ENCODE peak calls at places on chromosomes 12 and 14, in nine cellular contexts. B is substantia nigra; E is stimulated activated CD4-positive, alpha-beta T cell treated with anti-CD3 and anti-CD28 coated beads, Interleukin-4, amount 100 ng/mL, for 4 hours; M is endothelial cell; Z is NCI-H1105; N is activated CD4-positive, alpha-beta T cell treated with anti-CD3 and anti-CD28 coated beads, Interleukin-2, amount 50 U/mL, for 4 hours; A is small intestine; F is HEK293T; S is left cardiac atrium. P is an unnamed sample.

GRCh38 chr12:102093319-102093718 is 26.6 kb downstream of the NUP37 start:
- DNase-seq in F (no peak), Z (no peak), A (no peak), M (no peak), S (no peak), E (no peak), B (no peak), N (no peak), P (no peak)

GRCh38 chr12:93205361-93205760 is 172.4 kb upstream of the NUDT4 start:
- DNase-seq in E (no peak), N (no peak), A (no peak), S (no peak), B (no peak), M (no peak), F (no peak), Z (no peak), P (no peak)

GRCh38 chr14:103626150-103626850 is 2.7 kb upstream of the KLC1 start:
- DNase-seq in Z (no peak), B (no peak), E (no peak), S (no peak), F (no peak), M (no peak), N (no peak), A (no peak), P (no peak)

GRCh38 chr12:57242691-57243454 is 8.1 kb downstream of the STAC3 start:
- DNase-seq in M (peak), S (peak), F (peak), B (peak), N (peak), Z (peak), E (peak), A (peak), P (no peak)

GRCh38 chr12:9760699-9761406 is at the start of gene CD69:
- DNase-seq in E (peak), A (peak), N (peak), M (no peak), Z (no peak), F (no peak), B (no peak), S (no peak), P (no peak)

GRCh38 chr12:114165921-114166320 is 199.8 kb upstream of the RBM19 start:
- DNase-seq in N (no peak), Z (no peak), M (no peak), E (no peak), F (no peak), S (no peak), B (no peak), A (no peak), P (no peak)

GRCh38 chr12:114221976-114222630 is 183.8 kb downstream of the TBX5 start:
- DNase-seq in A (no peak), Z (no peak), B (no peak), F (no peak), S (no peak), E (no peak), N (no peak), M (no peak), P (no peak)

GRCh38 chr12:95582230-95583058 is 31.2 kb upstream of the USP44 start:
- DNase-seq in N (no peak), M (no peak), B (no peak), E (no peak), Z (peak), A (peak), F (peak), S (no peak), P (no peak)

GRCh38 chr12:65637774-65638173 is 186.5 kb upstream of the HMGA2 start:
- DNase-seq in F (no peak), B (no peak), N (no peak), Z (no peak), S (no peak), M (no peak), A (no peak), E (no peak), P (no peak)

GRCh38 chr14:23121401-23121800 is 2.3 kb upstream of the CEBPE start:
- DNase-seq in S (peak), E (no peak), B (peak), A (no peak), N (no peak), F (no peak), M (peak), Z (no peak), P (no peak)

GRCh38 chr12:43835264-43835655 is 621 bp upstream of the TMEM117 start:
- DNase-seq in Z (no peak), B (no peak), F (no peak), E (no peak), S (no peak), N (no peak), A (no peak), M (no peak), P (no peak)

GRCh38 chr14:100806386-100806785 is 19.5 kb upstream of the MEG3 start:
- DNase-seq in B (no peak), S (no peak), E (no peak), N (no peak), Z (no peak), M (no peak), F (no peak), A (no peak), P (no peak)

GRCh38 chr12:32031109-32031508 is 71.9 kb downstream of the RESF1 start:
- DNase-seq in N (no peak), E (no peak), Z (no peak), F (no peak), B (no peak), S (no peak), M (peak), A (no peak), P (no peak)

GRCh38 chr14:46999661-47000060 is 348.1 kb upstream of the RPL10L start:
- DNase-seq in F (no peak), S (no peak), M (no peak), B (no peak), N (no peak), A (no peak), E (no peak), Z (no peak), P (no peak)

GRCh38 chr12:19151298-19151697 is 21.8 kb downstream of the PLEKHA5 start:
- DNase-seq in E (no peak), A (no peak), M (no peak), N (no peak), S (no peak), Z (no peak), F (no peak), B (no peak), P (no peak)

GRCh38 chr14:46661728-46662127 is 10.1 kb upstream of the RPL10L start:
- DNase-seq in M (no peak), N (no peak), S (no peak), A (no peak), F (peak), B (no peak), Z (no peak), E (no peak), P (no peak)

GRCh38 chr12:118061011-118061875 is at the start of gene WSB2:
- DNase-seq in A (peak), S (peak), E (peak), M (peak), Z (peak), B (peak), N (peak), F (peak), P (peak)

GRCh38 chr12:95857799-95858198 is 953 bp upstream of the SNRPF start:
- DNase-seq in F (no peak), S (no peak), B (no peak), A (no peak), E (no peak), Z (no peak), N (no peak), M (no peak), P (no peak)

GRCh38 chr14:65079201-65079600 is 23.1 kb downstream of the MAX start:
- DNase-seq in F (no peak), Z (no peak), S (no peak), E (no peak), A (no peak), M (no peak), B (no peak), N (no peak), P (no peak)

GRCh38 chr14:91396959-91397815 is 20.4 kb downstream of the CCDC88C start:
- DNase-seq in M (no peak), N (no peak), F (no peak), B (no peak), E (peak), A (peak), Z (peak), S (no peak), P (peak)

GRCh38 chr12:117350140-117350539 is 11.3 kb downstream of the NOS1 start:
- DNase-seq in S (no peak), A (no peak), E (no peak), N (no peak), Z (no peak), F (no peak), B (no peak), M (no peak), P (no peak)

GRCh38 chr12:7042847-7043246 is 17.7 kb upstream of the C1S start:
- DNase-seq in E (no peak), A (peak), S (no peak), N (no peak), M (no peak), B (no peak), F (peak), Z (no peak), P (no peak)

GRCh38 chr14:76109087-76109880 is 42.4 kb upstream of the GPATCH2L start:
- DNase-seq in S (no peak), Z (no peak), A (no peak), N (no peak), B (no peak), M (no peak), E (no peak), F (no peak), P (no peak)

GRCh38 chr12:90290980-90291975 is 582.6 kb upstream of the ATP2B1 start:
- DNase-seq in A (no peak), M (no peak), Z (no peak), S (no peak), B (no peak), F (no peak), E (no peak), N (no peak), P (no peak)

GRCh38 chr14:44897844-44898151 is 63.9 kb downstream of the KLHL28 start:
- DNase-seq in Z (no peak), E (no peak), F (no peak), S (no peak), M (no peak), A (no peak), B (no peak), N (no peak), P (no peak)

GRCh38 chr14:34356267-34356660 is 105.8 kb downstream of the SPTSSA start:
- DNase-seq in E (no peak), S (peak), B (no peak), Z (no peak), A (no peak), M (no peak), F (no peak), N (no peak), P (no peak)

GRCh38 chr14:72401632-72402428 is 469.6 kb downstream of the RGS6 start:
- DNase-seq in B (no peak), A (peak), N (no peak), F (no peak), S (no peak), E (no peak), M (no peak), Z (no peak), P (no peak)

GRCh38 chr12:6962285-6963015 is 8.0 kb downstream of the PHB2 start:
- DNase-seq in N (no peak), A (peak), B (no peak), F (no peak), S (peak), M (no peak), E (no peak), Z (peak), P (peak)

GRCh38 chr12:90250766-90251165 is 542.1 kb upstream of the ATP2B1 start:
- DNase-seq in A (peak), Z (no peak), E (no peak), N (no peak), F (no peak), B (no peak), M (no peak), S (peak), P (no peak)

GRCh38 chr14:50801706-50802105 is 29.3 kb downstream of the NIN start:
- DNase-seq in B (no peak), S (no peak), F (no peak), N (no peak), M (no peak), A (no peak), E (no peak), Z (no peak), P (no peak)

GRCh38 chr12:109767456-109767855 is 53.8 kb downstream of the FAM222A start:
- DNase-seq in N (no peak), S (no peak), B (no peak), A (no peak), M (no peak), Z (no peak), E (no peak), F (no peak), P (no peak)

GRCh38 chr14:54209501-54210231 is 187.1 kb upstream of the CDKN3 start:
- DNase-seq in E (no peak), S (no peak), Z (no peak), F (no peak), M (no peak), A (no peak), B (no peak), N (no peak), P (no peak)

GRCh38 chr14:81264011-81264410 is 43.3 kb upstream of the GTF2A1 start:
- DNase-seq in S (no peak), N (no peak), A (no peak), Z (no peak), M (no peak), F (no peak), B (no peak), E (no peak), P (no peak)

GRCh38 chr14:21894003-21894897 is 220.6 kb upstream of the OR4E1 start:
- DNase-seq in E (peak), M (peak), N (peak), F (peak), B (no peak), Z (no peak), S (no peak), A (peak), P (no peak)

GRCh38 chr12:95859947-95860850 is 1.4 kb downstream of the SNRPF start:
- DNase-seq in B (no peak), S (no peak), Z (no peak), N (no peak), E (no peak), F (no peak), M (no peak), A (no peak), P (no peak)

GRCh38 chr12:19397534-19397933 is 41.8 kb upstream of the AEBP2 start:
- DNase-seq in Z (no peak), B (no peak), S (no peak), M (no peak), N (no peak), A (no peak), F (no peak), E (no peak), P (no peak)

GRCh38 chr14:93880025-93880820 is 46.9 kb upstream of the FAM181A start:
- DNase-seq in Z (no peak), S (no peak), A (no peak), M (no peak), E (no peak), B (no peak), N (no peak), F (peak), P (no peak)

GRCh38 chr12:98345308-98345876 is 170.0 kb upstream of the TMPO start:
- DNase-seq in Z (no peak), E (no peak), A (no peak), N (no peak), B (no peak), F (no peak), S (no peak), M (no peak), P (no peak)

P was measured in lung.